ENCODE peak calls at places on chromosomes 13 and 19, in eight cellular contexts. One of them, this sample, is unnamed.

GRCh38 chr19:48925240-48925843 is 8.2 kb upstream of the DHDH start:
- DNase-seq in ovary: no peak
- DNase-seq in foreskin keratinocyte: peak
- DNase-seq in glutamatergic neuron: no peak
- DNase-seq in mucosa of descending colon: no peak
- DNase-seq in nephron progenitor cell: no peak
- DNase-seq in heart left ventricle: no peak
- DNase-seq in natural killer cell: no peak
- DNase-seq in this sample: no peak

GRCh38 chr13:28044608-28045007 is 55.8 kb downstream of the FLT3 start:
- DNase-seq in ovary: no peak
- DNase-seq in foreskin keratinocyte: no peak
- DNase-seq in glutamatergic neuron: no peak
- DNase-seq in mucosa of descending colon: no peak
- DNase-seq in nephron progenitor cell: no peak
- DNase-seq in heart left ventricle: no peak
- DNase-seq in natural killer cell: no peak
- DNase-seq in this sample: no peak

GRCh38 chr19:46101293-46101692 is 23.2 kb downstream of the IGFL3 start:
- DNase-seq in ovary: no peak
- DNase-seq in foreskin keratinocyte: no peak
- DNase-seq in glutamatergic neuron: no peak
- DNase-seq in mucosa of descending colon: no peak
- DNase-seq in nephron progenitor cell: no peak
- DNase-seq in heart left ventricle: no peak
- DNase-seq in natural killer cell: no peak
- DNase-seq in this sample: no peak

GRCh38 chr13:30401347-30401746 is 20.9 kb upstream of the UBE2L5 start:
- DNase-seq in ovary: no peak
- DNase-seq in foreskin keratinocyte: no peak
- DNase-seq in glutamatergic neuron: no peak
- DNase-seq in mucosa of descending colon: no peak
- DNase-seq in nephron progenitor cell: no peak
- DNase-seq in heart left ventricle: no peak
- DNase-seq in natural killer cell: no peak
- DNase-seq in this sample: no peak

GRCh38 chr13:52739468-52740071 is at the start of gene CNMD:
- DNase-seq in ovary: no peak
- DNase-seq in foreskin keratinocyte: no peak
- DNase-seq in glutamatergic neuron: peak
- DNase-seq in mucosa of descending colon: no peak
- DNase-seq in nephron progenitor cell: peak
- DNase-seq in heart left ventricle: no peak
- DNase-seq in natural killer cell: no peak
- DNase-seq in this sample: no peak

GRCh38 chr13:32548837-32549236 is 10.2 kb upstream of the N4BP2L2 start:
- DNase-seq in ovary: no peak
- DNase-seq in foreskin keratinocyte: no peak
- DNase-seq in glutamatergic neuron: no peak
- DNase-seq in mucosa of descending colon: no peak
- DNase-seq in nephron progenitor cell: no peak
- DNase-seq in heart left ventricle: no peak
- DNase-seq in natural killer cell: no peak
- DNase-seq in this sample: no peak

GRCh38 chr19:48565090-48565489 is 13.1 kb downstream of the SULT2B1 start:
- DNase-seq in ovary: no peak
- DNase-seq in foreskin keratinocyte: no peak
- DNase-seq in glutamatergic neuron: no peak
- DNase-seq in mucosa of descending colon: no peak
- DNase-seq in nephron progenitor cell: no peak
- DNase-seq in heart left ventricle: no peak
- DNase-seq in natural killer cell: no peak
- DNase-seq in this sample: no peak

GRCh38 chr19:56133858-56134654 is 7.0 kb upstream of the ZNF444 start:
- DNase-seq in ovary: no peak
- DNase-seq in foreskin keratinocyte: no peak
- DNase-seq in glutamatergic neuron: peak
- DNase-seq in mucosa of descending colon: no peak
- DNase-seq in nephron progenitor cell: no peak
- DNase-seq in heart left ventricle: no peak
- DNase-seq in natural killer cell: no peak
- DNase-seq in this sample: no peak

GRCh38 chr13:84297246-84297645 is 415.0 kb upstream of the SLITRK1 start:
- DNase-seq in ovary: no peak
- DNase-seq in foreskin keratinocyte: no peak
- DNase-seq in glutamatergic neuron: no peak
- DNase-seq in mucosa of descending colon: no peak
- DNase-seq in nephron progenitor cell: no peak
- DNase-seq in heart left ventricle: no peak
- DNase-seq in natural killer cell: no peak
- DNase-seq in this sample: no peak

GRCh38 chr19:55702131-55702627 is 27.2 kb downstream of the EPN1 start:
- DNase-seq in ovary: peak
- DNase-seq in foreskin keratinocyte: no peak
- DNase-seq in glutamatergic neuron: no peak
- DNase-seq in mucosa of descending colon: peak
- DNase-seq in nephron progenitor cell: no peak
- DNase-seq in heart left ventricle: no peak
- DNase-seq in natural killer cell: no peak
- DNase-seq in this sample: no peak

GRCh38 chr13:104648291-104648690 is 1582.1 kb upstream of the SLC10A2 start:
- DNase-seq in ovary: no peak
- DNase-seq in foreskin keratinocyte: no peak
- DNase-seq in glutamatergic neuron: no peak
- DNase-seq in mucosa of descending colon: no peak
- DNase-seq in nephron progenitor cell: peak
- DNase-seq in heart left ventricle: no peak
- DNase-seq in natural killer cell: no peak
- DNase-seq in this sample: peak

GRCh38 chr19:8609210-8610040 is 1.1 kb downstream of the ADAMTS10 start:
- DNase-seq in ovary: peak
- DNase-seq in foreskin keratinocyte: no peak
- DNase-seq in glutamatergic neuron: peak
- DNase-seq in mucosa of descending colon: peak
- DNase-seq in nephron progenitor cell: peak
- DNase-seq in heart left ventricle: peak
- DNase-seq in natural killer cell: peak
- DNase-seq in this sample: peak

GRCh38 chr13:86856996-86857395 is 814.2 kb upstream of the SLITRK5 start:
- DNase-seq in ovary: no peak
- DNase-seq in foreskin keratinocyte: peak
- DNase-seq in glutamatergic neuron: no peak
- DNase-seq in mucosa of descending colon: no peak
- DNase-seq in nephron progenitor cell: peak
- DNase-seq in heart left ventricle: no peak
- DNase-seq in natural killer cell: no peak
- DNase-seq in this sample: no peak

GRCh38 chr13:36850790-36851438 is 31.9 kb downstream of the RFXAP start:
- DNase-seq in ovary: no peak
- DNase-seq in foreskin keratinocyte: no peak
- DNase-seq in glutamatergic neuron: peak
- DNase-seq in mucosa of descending colon: no peak
- DNase-seq in nephron progenitor cell: peak
- DNase-seq in heart left ventricle: no peak
- DNase-seq in natural killer cell: no peak
- DNase-seq in this sample: no peak
- TF ChIP-seq CTCF in ovary: no peak
- TF ChIP-seq CTCF in foreskin keratinocyte: peak
- TF ChIP-seq CTCF in glutamatergic neuron: peak
- TF ChIP-seq CTCF in mucosa of descending colon: no peak
- TF ChIP-seq CTCF in nephron progenitor cell: peak
- TF ChIP-seq CTCF in heart left ventricle: no peak
- TF ChIP-seq CTCF in natural killer cell: no peak
- TF ChIP-seq CTCF in this sample: no peak

GRCh38 chr19:35911173-35911572 is 3.1 kb upstream of the TYROBP start:
- DNase-seq in ovary: no peak
- DNase-seq in foreskin keratinocyte: no peak
- DNase-seq in glutamatergic neuron: no peak
- DNase-seq in mucosa of descending colon: no peak
- DNase-seq in nephron progenitor cell: no peak
- DNase-seq in heart left ventricle: no peak
- DNase-seq in natural killer cell: no peak
- DNase-seq in this sample: no peak
- TF ChIP-seq CTCF in ovary: no peak
- TF ChIP-seq CTCF in foreskin keratinocyte: no peak
- TF ChIP-seq CTCF in glutamatergic neuron: no peak
- TF ChIP-seq CTCF in mucosa of descending colon: no peak
- TF ChIP-seq CTCF in nephron progenitor cell: no peak
- TF ChIP-seq CTCF in heart left ventricle: no peak
- TF ChIP-seq CTCF in natural killer cell: no peak
- TF ChIP-seq CTCF in this sample: no peak

GRCh38 chr19:10968527-10969081 is 7.8 kb downstream of the SMARCA4 start:
- DNase-seq in ovary: no peak
- DNase-seq in foreskin keratinocyte: no peak
- DNase-seq in glutamatergic neuron: no peak
- DNase-seq in mucosa of descending colon: peak
- DNase-seq in nephron progenitor cell: no peak
- DNase-seq in heart left ventricle: no peak
- DNase-seq in natural killer cell: no peak
- DNase-seq in this sample: no peak
- TF ChIP-seq CTCF in ovary: no peak
- TF ChIP-seq CTCF in foreskin keratinocyte: peak
- TF ChIP-seq CTCF in glutamatergic neuron: no peak
- TF ChIP-seq CTCF in mucosa of descending colon: no peak
- TF ChIP-seq CTCF in nephron progenitor cell: no peak
- TF ChIP-seq CTCF in heart left ventricle: no peak
- TF ChIP-seq CTCF in natural killer cell: no peak
- TF ChIP-seq CTCF in this sample: no peak

GRCh38 chr13:61950828-61951227 is 535.2 kb upstream of the PCDH20 start:
- DNase-seq in ovary: no peak
- DNase-seq in foreskin keratinocyte: no peak
- DNase-seq in glutamatergic neuron: no peak
- DNase-seq in mucosa of descending colon: no peak
- DNase-seq in nephron progenitor cell: no peak
- DNase-seq in heart left ventricle: no peak
- DNase-seq in natural killer cell: no peak
- DNase-seq in this sample: no peak

DNA sequence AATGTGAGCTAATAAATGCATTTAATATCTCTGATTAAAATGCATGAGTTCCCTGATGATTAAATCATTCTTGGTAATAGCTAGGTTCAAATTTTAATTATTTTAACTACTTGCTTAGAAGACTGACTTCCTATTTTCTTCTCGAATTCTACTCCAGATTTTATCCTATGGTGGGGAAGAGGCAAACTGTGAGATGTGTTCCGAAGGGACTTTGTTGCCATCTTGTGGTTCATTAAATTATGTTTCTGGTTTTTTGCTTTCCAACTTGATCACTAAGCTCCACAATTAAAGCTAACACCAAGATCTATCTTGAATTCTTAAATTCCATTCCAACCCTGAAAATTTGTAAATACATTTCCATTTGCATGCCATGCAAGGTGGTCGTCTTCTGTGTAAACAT is 538.4 kb upstream of the PCDH20 start:
- DNase-seq in ovary: no peak
- DNase-seq in foreskin keratinocyte: no peak
- DNase-seq in glutamatergic neuron: no peak
- DNase-seq in mucosa of descending colon: no peak
- DNase-seq in nephron progenitor cell: no peak
- DNase-seq in heart left ventricle: no peak
- DNase-seq in natural killer cell: no peak
- DNase-seq in this sample: no peak
- TF ChIP-seq CTCF in ovary: no peak
- TF ChIP-seq CTCF in foreskin keratinocyte: peak
- TF ChIP-seq CTCF in glutamatergic neuron: no peak
- TF ChIP-seq CTCF in mucosa of descending colon: no peak
- TF ChIP-seq CTCF in nephron progenitor cell: peak
- TF ChIP-seq CTCF in heart left ventricle: no peak
- TF ChIP-seq CTCF in natural killer cell: no peak
- TF ChIP-seq CTCF in this sample: peak

GRCh38 chr13:40379186-40379585 is 287.3 kb downstream of the FOXO1 start:
- DNase-seq in ovary: no peak
- DNase-seq in foreskin keratinocyte: no peak
- DNase-seq in glutamatergic neuron: no peak
- DNase-seq in mucosa of descending colon: no peak
- DNase-seq in nephron progenitor cell: no peak
- DNase-seq in heart left ventricle: no peak
- DNase-seq in natural killer cell: no peak
- DNase-seq in this sample: no peak

GRCh38 chr13:40383922-40384321 is 282.5 kb downstream of the FOXO1 start:
- DNase-seq in ovary: no peak
- DNase-seq in foreskin keratinocyte: no peak
- DNase-seq in glutamatergic neuron: no peak
- DNase-seq in mucosa of descending colon: no peak
- DNase-seq in nephron progenitor cell: no peak
- DNase-seq in heart left ventricle: no peak
- DNase-seq in natural killer cell: no peak
- DNase-seq in this sample: no peak

GRCh38 chr13:40379794-40380608 is 286.4 kb downstream of the FOXO1 start:
- DNase-seq in ovary: no peak
- DNase-seq in foreskin keratinocyte: no peak
- DNase-seq in glutamatergic neuron: no peak
- DNase-seq in mucosa of descending colon: no peak
- DNase-seq in nephron progenitor cell: no peak
- DNase-seq in heart left ventricle: no peak
- DNase-seq in natural killer cell: no peak
- DNase-seq in this sample: no peak

GRCh38 chr13:40383132-40383531 is 283.3 kb downstream of the FOXO1 start:
- DNase-seq in ovary: no peak
- DNase-seq in foreskin keratinocyte: peak
- DNase-seq in glutamatergic neuron: no peak
- DNase-seq in mucosa of descending colon: no peak
- DNase-seq in nephron progenitor cell: no peak
- DNase-seq in heart left ventricle: no peak
- DNase-seq in natural killer cell: no peak
- DNase-seq in this sample: no peak

GRCh38 chr13:40381935-40382764 is 284.3 kb downstream of the FOXO1 start:
- DNase-seq in ovary: no peak
- DNase-seq in foreskin keratinocyte: no peak
- DNase-seq in glutamatergic neuron: no peak
- DNase-seq in mucosa of descending colon: no peak
- DNase-seq in nephron progenitor cell: no peak
- DNase-seq in heart left ventricle: peak
- DNase-seq in natural killer cell: no peak
- DNase-seq in this sample: no peak
- TF ChIP-seq CTCF in ovary: no peak
- TF ChIP-seq CTCF in foreskin keratinocyte: no peak
- TF ChIP-seq CTCF in glutamatergic neuron: no peak
- TF ChIP-seq CTCF in mucosa of descending colon: no peak
- TF ChIP-seq CTCF in nephron progenitor cell: no peak
- TF ChIP-seq CTCF in heart left ventricle: no peak
- TF ChIP-seq CTCF in natural killer cell: no peak
- TF ChIP-seq CTCF in this sample: no peak